ENCODE peak calls at places on chromosomes 13 and 19, in seven cellular contexts. U is T1000; W is smooth muscle cell of the brain vasculature; G is iris pigment epithelial cell; R is stimulated activated CD8-positive, alpha-beta memory T cell treated with anti-CD3 and anti-CD28 coated beads, Interleukin-4, amount 100 ng/mL, for 4 hours; S is LHCN-M2; X is small intestine. M is an unnamed sample.

GRCh38 chr19:43582495-43582894 is 6.9 kb downstream of the PINLYP start:
- DNase-seq in X (no peak), U (no peak), G (no peak), S (no peak), W (no peak), R (no peak), M (no peak)

GRCh38 chr13:111846396-111847174 is 220.4 kb upstream of the SOX1 start:
- DNase-seq in U (no peak), S (no peak), G (no peak), R (no peak), X (no peak), W (no peak), M (no peak)

GRCh38 chr13:38635030-38635429 is 51.8 kb upstream of the FREM2 start:
- DNase-seq in S (no peak), U (no peak), W (no peak), X (no peak), G (no peak), R (no peak), M (no peak)

GRCh38 chr19:49136771-49137171 is 17.4 kb downstream of the PPFIA3 start:
- DNase-seq in S (no peak), U (no peak), W (no peak), G (no peak), X (no peak), R (no peak), M (no peak)

GRCh38 chr19:4337906-4338440 is 654 bp downstream of the STAP2 start:
- DNase-seq in R (no peak), X (peak; percentile 84), U (no peak), W (no peak), S (no peak), G (no peak), M (peak; percentile 65)

GRCh38 chr19:31095100-31095804 is 254.0 kb downstream of the TSHZ3 start:
- DNase-seq in G (no peak), W (no peak), U (no peak), X (no peak), S (no peak), R (no peak), M (no peak)

GRCh38 chr19:43755256-43755801 is 567 bp upstream of the SMG9 start:
- DNase-seq in R (peak; percentile 47), X (peak; percentile 77), S (peak; percentile 61), W (peak; percentile 26), G (peak; percentile 55), U (peak; percentile 41), M (peak; percentile 87)

GRCh38 chr19:44050740-44051653 is 839 bp upstream of the ZNF223 start:
- DNase-seq in R (no peak), U (no peak), G (peak; percentile 1), S (no peak), X (peak; percentile 71), W (no peak), M (no peak)

GRCh38 chr19:33558846-33559245 is 37.3 kb upstream of the PEPD start:
- DNase-seq in X (no peak), W (no peak), U (no peak), G (no peak), S (peak; percentile 7), R (no peak), M (no peak)